ENCODE peak calls at places on chromosomes 7 and 10, in nine cellular contexts. One of them, this sample, is unnamed.

GRCh38 chr7:129799350-129799955 is 153.3 kb downstream of the UBE2H start:
- DNase-seq in RWPE1: no peak
- DNase-seq in mammary epithelial cell: no peak
- DNase-seq in endothelial cell: no peak
- DNase-seq in H9: no peak
- DNase-seq in pancreas: no peak
- DNase-seq in progenitor cell of endocrine pancreas: no peak
- DNase-seq in HCT116: no peak
- DNase-seq in epithelial cell of esophagus: no peak
- DNase-seq in this sample: no peak

GRCh38 chr7:152865461-152865860 is 105.9 kb downstream of the ACTR3B start:
- DNase-seq in H9: no peak
- DNase-seq in HCT116: no peak
- DNase-seq in pancreas: no peak
- DNase-seq in endothelial cell: no peak
- DNase-seq in mammary epithelial cell: no peak
- DNase-seq in progenitor cell of endocrine pancreas: no peak
- DNase-seq in RWPE1: no peak
- DNase-seq in epithelial cell of esophagus: no peak
- DNase-seq in this sample: no peak

GRCh38 chr10:69663548-69663947 is 33.5 kb downstream of the FAM241B start:
- DNase-seq in mammary epithelial cell: no peak
- DNase-seq in progenitor cell of endocrine pancreas: no peak
- DNase-seq in RWPE1: no peak
- DNase-seq in endothelial cell: peak; percentile 66
- DNase-seq in pancreas: no peak
- DNase-seq in epithelial cell of esophagus: no peak
- DNase-seq in HCT116: no peak
- DNase-seq in H9: peak; percentile 73
- DNase-seq in this sample: peak; percentile 67

GRCh38 chr7:151859111-151859947 is 17.6 kb downstream of the PRKAG2 start:
- DNase-seq in RWPE1: no peak
- DNase-seq in epithelial cell of esophagus: peak; percentile 9
- DNase-seq in H9: no peak
- DNase-seq in HCT116: no peak
- DNase-seq in progenitor cell of endocrine pancreas: no peak
- DNase-seq in endothelial cell: no peak
- DNase-seq in mammary epithelial cell: no peak
- DNase-seq in pancreas: peak; percentile 64
- DNase-seq in this sample: no peak

GRCh38 chr7:97116308-97116707 is 1.2 kb upstream of the SDHAF3 start:
- DNase-seq in progenitor cell of endocrine pancreas: no peak
- DNase-seq in mammary epithelial cell: no peak
- DNase-seq in HCT116: no peak
- DNase-seq in pancreas: no peak
- DNase-seq in RWPE1: no peak
- DNase-seq in epithelial cell of esophagus: no peak
- DNase-seq in endothelial cell: no peak
- DNase-seq in H9: no peak
- DNase-seq in this sample: no peak

GRCh38 chr10:113520606-113521481 is 32.0 kb upstream of the HABP2 start:
- DNase-seq in RWPE1: peak; percentile 77
- DNase-seq in HCT116: peak; percentile 75
- DNase-seq in H9: peak; percentile 75
- DNase-seq in epithelial cell of esophagus: peak; percentile 77
- DNase-seq in pancreas: no peak
- DNase-seq in progenitor cell of endocrine pancreas: peak; percentile 44
- DNase-seq in mammary epithelial cell: peak; percentile 48
- DNase-seq in endothelial cell: peak; percentile 71
- DNase-seq in this sample: peak; percentile 65

GRCh38 chr10:43194861-43195260 is 56.6 kb downstream of the CSGALNACT2 start:
- DNase-seq in mammary epithelial cell: no peak
- DNase-seq in epithelial cell of esophagus: no peak
- DNase-seq in HCT116: no peak
- DNase-seq in RWPE1: no peak
- DNase-seq in pancreas: no peak
- DNase-seq in H9: no peak
- DNase-seq in endothelial cell: no peak
- DNase-seq in progenitor cell of endocrine pancreas: no peak
- DNase-seq in this sample: peak; percentile 14

GRCh38 chr10:16856567-16856966 is 39.3 kb upstream of the RSU1 start:
- DNase-seq in RWPE1: no peak
- DNase-seq in pancreas: no peak
- DNase-seq in epithelial cell of esophagus: no peak
- DNase-seq in progenitor cell of endocrine pancreas: no peak
- DNase-seq in mammary epithelial cell: peak; percentile 9
- DNase-seq in HCT116: no peak
- DNase-seq in endothelial cell: peak; percentile 19
- DNase-seq in H9: no peak
- DNase-seq in this sample: no peak

GRCh38 chr10:129971381-129972144 is 7.5 kb upstream of the EBF3 start:
- DNase-seq in H9: peak; percentile 64
- DNase-seq in epithelial cell of esophagus: peak; percentile 56
- DNase-seq in progenitor cell of endocrine pancreas: peak; percentile 53
- DNase-seq in HCT116: no peak
- DNase-seq in pancreas: peak; percentile 85
- DNase-seq in mammary epithelial cell: no peak
- DNase-seq in RWPE1: peak; percentile 72
- DNase-seq in endothelial cell: peak; percentile 78
- DNase-seq in this sample: peak; percentile 86

GRCh38 chr7:149736478-149737360 is 36.7 kb downstream of the ZNF467 start:
- DNase-seq in H9: no peak
- DNase-seq in pancreas: no peak
- DNase-seq in epithelial cell of esophagus: no peak
- DNase-seq in mammary epithelial cell: no peak
- DNase-seq in endothelial cell: no peak
- DNase-seq in RWPE1: no peak
- DNase-seq in HCT116: no peak
- DNase-seq in progenitor cell of endocrine pancreas: no peak
- DNase-seq in this sample: no peak

GRCh38 chr10:78309536-78310237 is 276.0 kb downstream of the RPS24 start:
- DNase-seq in pancreas: no peak
- DNase-seq in RWPE1: no peak
- DNase-seq in HCT116: no peak
- DNase-seq in endothelial cell: no peak
- DNase-seq in progenitor cell of endocrine pancreas: no peak
- DNase-seq in epithelial cell of esophagus: no peak
- DNase-seq in H9: no peak
- DNase-seq in mammary epithelial cell: no peak
- DNase-seq in this sample: no peak

GRCh38 chr10:24894309-24894708 is 58.1 kb downstream of the PRTFDC1 start:
- DNase-seq in HCT116: no peak
- DNase-seq in mammary epithelial cell: no peak
- DNase-seq in H9: no peak
- DNase-seq in endothelial cell: no peak
- DNase-seq in progenitor cell of endocrine pancreas: no peak
- DNase-seq in epithelial cell of esophagus: no peak
- DNase-seq in RWPE1: no peak
- DNase-seq in pancreas: no peak
- DNase-seq in this sample: no peak

GRCh38 chr7:45325378-45325777 is 167.8 kb downstream of the RAMP3 start:
- DNase-seq in RWPE1: no peak
- DNase-seq in epithelial cell of esophagus: no peak
- DNase-seq in mammary epithelial cell: no peak
- DNase-seq in pancreas: no peak
- DNase-seq in HCT116: no peak
- DNase-seq in H9: no peak
- DNase-seq in progenitor cell of endocrine pancreas: no peak
- DNase-seq in endothelial cell: no peak
- DNase-seq in this sample: no peak

GRCh38 chr10:87761892-87762291 is 56.1 kb downstream of the ATAD1 start:
- DNase-seq in endothelial cell: no peak
- DNase-seq in RWPE1: peak; percentile 52
- DNase-seq in pancreas: no peak
- DNase-seq in progenitor cell of endocrine pancreas: no peak
- DNase-seq in mammary epithelial cell: peak; percentile 83
- DNase-seq in HCT116: peak; percentile 40
- DNase-seq in H9: no peak
- DNase-seq in epithelial cell of esophagus: peak; percentile 90
- DNase-seq in this sample: no peak

DNA sequence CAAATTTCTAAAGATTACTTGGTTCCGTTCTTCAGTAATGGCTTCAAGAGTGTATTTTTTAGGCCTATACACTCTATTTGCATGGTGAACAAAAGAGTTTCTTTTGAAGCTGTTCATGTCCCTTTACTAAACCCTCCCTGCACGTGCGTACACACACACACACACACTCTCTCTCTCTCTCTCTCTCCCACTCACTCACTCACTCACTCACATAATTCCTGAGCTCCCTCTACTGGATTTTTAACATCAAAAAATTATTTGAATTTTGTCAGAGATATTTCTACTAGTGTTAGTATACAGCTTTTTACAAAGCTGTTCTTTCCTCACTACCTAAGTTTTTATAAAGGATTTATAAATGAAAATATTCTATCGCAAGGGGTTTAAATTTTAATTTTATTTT is 85.9 kb downstream of the UBE3C start:
- DNase-seq in mammary epithelial cell: no peak
- DNase-seq in endothelial cell: no peak
- DNase-seq in pancreas: no peak
- DNase-seq in epithelial cell of esophagus: peak; percentile 10
- DNase-seq in H9: no peak
- DNase-seq in HCT116: no peak
- DNase-seq in progenitor cell of endocrine pancreas: no peak
- DNase-seq in RWPE1: no peak
- DNase-seq in this sample: no peak
- TF ChIP-seq CTCF in mammary epithelial cell: peak; percentile 27
- TF ChIP-seq CTCF in endothelial cell: no peak
- TF ChIP-seq CTCF in pancreas: no peak
- TF ChIP-seq CTCF in epithelial cell of esophagus: no peak
- TF ChIP-seq CTCF in H9: no peak
- TF ChIP-seq CTCF in HCT116: no peak
- TF ChIP-seq CTCF in progenitor cell of endocrine pancreas: no peak
- TF ChIP-seq CTCF in RWPE1: peak; percentile 6
- TF ChIP-seq CTCF in this sample: no peak

DNA sequence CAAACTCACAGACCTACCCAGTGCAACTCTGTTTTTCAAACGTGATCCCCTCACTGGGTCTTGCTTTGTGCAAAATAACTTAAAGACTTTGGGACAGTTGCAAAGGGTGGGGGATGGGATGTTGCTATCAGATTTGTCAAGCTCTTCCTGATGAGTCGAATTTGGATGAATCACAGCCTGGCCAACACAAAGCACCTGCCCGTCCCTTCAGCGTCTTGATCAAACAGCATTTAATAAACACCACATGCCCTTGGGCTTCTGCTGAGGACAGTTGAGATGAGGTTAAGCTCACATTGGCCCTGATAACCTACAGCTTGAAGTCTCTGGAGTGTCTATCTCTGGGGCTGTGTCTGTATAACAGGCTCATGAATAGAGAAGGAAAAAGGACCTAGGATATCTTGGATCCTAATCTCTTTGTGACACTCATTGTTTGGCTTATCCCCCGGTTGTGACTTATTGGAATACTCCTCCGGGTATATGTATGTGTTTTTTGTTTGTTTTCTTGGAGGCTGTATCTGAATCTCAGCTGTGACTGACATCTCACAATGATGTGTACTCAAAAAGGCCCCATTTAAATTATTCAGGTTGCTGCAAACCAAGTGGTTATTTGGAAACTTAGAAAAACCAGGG is 132.6 kb upstream of the NAMPT start:
- DNase-seq in epithelial cell of esophagus: peak; percentile 89
- DNase-seq in pancreas: no peak
- DNase-seq in progenitor cell of endocrine pancreas: no peak
- DNase-seq in RWPE1: peak; percentile 29
- DNase-seq in mammary epithelial cell: peak; percentile 51
- DNase-seq in endothelial cell: no peak
- DNase-seq in H9: no peak
- DNase-seq in HCT116: no peak
- DNase-seq in this sample: no peak
- TF ChIP-seq CTCF in epithelial cell of esophagus: no peak
- TF ChIP-seq CTCF in pancreas: no peak
- TF ChIP-seq CTCF in progenitor cell of endocrine pancreas: no peak
- TF ChIP-seq CTCF in RWPE1: no peak
- TF ChIP-seq CTCF in mammary epithelial cell: no peak
- TF ChIP-seq CTCF in endothelial cell: no peak
- TF ChIP-seq CTCF in H9: no peak
- TF ChIP-seq CTCF in HCT116: no peak
- TF ChIP-seq CTCF in this sample: no peak

DNA sequence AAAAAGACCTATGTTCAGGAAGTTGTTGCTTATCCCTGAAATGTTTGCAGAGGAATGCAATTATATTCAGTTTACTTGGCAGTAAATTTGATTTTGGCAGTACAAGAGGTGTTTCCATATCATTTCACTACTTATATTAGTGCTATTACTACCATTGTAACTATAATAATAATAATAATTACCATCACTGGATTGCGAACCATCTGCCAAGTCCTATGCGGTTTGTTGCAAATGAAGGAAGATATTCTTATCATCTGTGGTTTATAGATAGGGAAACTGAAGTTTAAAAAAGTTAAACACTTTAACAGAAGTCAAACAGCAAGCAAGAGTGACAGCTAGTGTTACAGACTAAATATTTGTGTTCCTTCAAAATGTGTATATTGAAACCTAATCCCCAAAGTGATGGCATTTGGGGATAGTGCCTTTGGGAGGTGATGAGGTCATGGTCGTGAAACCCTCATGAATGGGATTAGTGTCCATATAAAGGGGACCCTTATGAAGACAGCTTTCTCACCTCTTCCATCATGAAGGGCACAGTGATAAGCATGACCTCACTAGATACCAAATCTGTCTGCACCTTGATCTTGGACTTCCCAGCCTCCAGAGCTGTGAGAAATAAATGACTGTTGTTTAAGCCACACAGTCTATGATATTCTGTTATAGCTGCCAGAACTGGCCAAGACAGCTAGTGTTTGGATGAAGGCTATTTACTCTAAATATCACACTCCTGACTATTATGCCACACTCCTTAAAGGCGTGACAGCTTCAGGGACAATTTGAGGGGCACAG is 235.9 kb upstream of the TMEM72 start:
- DNase-seq in epithelial cell of esophagus: no peak
- DNase-seq in endothelial cell: no peak
- DNase-seq in HCT116: no peak
- DNase-seq in progenitor cell of endocrine pancreas: no peak
- DNase-seq in pancreas: no peak
- DNase-seq in H9: no peak
- DNase-seq in mammary epithelial cell: no peak
- DNase-seq in RWPE1: no peak
- DNase-seq in this sample: no peak
- TF ChIP-seq CTCF in epithelial cell of esophagus: no peak
- TF ChIP-seq CTCF in endothelial cell: no peak
- TF ChIP-seq CTCF in HCT116: no peak
- TF ChIP-seq CTCF in progenitor cell of endocrine pancreas: no peak
- TF ChIP-seq CTCF in pancreas: no peak
- TF ChIP-seq CTCF in H9: no peak
- TF ChIP-seq CTCF in mammary epithelial cell: no peak
- TF ChIP-seq CTCF in RWPE1: no peak
- TF ChIP-seq CTCF in this sample: no peak

GRCh38 chr7:139109188-139109982 is at the start of gene ZC3HAV1:
- DNase-seq in progenitor cell of endocrine pancreas: peak; percentile 53
- DNase-seq in HCT116: peak; percentile 50
- DNase-seq in H9: peak; percentile 75
- DNase-seq in mammary epithelial cell: peak; percentile 86
- DNase-seq in pancreas: peak; percentile 89
- DNase-seq in endothelial cell: peak; percentile 68
- DNase-seq in RWPE1: peak; percentile 84
- DNase-seq in epithelial cell of esophagus: peak; percentile 75
- DNase-seq in this sample: peak; percentile 66
- TF ChIP-seq CTCF in progenitor cell of endocrine pancreas: peak; percentile 41
- TF ChIP-seq CTCF in HCT116: no peak
- TF ChIP-seq CTCF in H9: peak; percentile 37
- TF ChIP-seq CTCF in mammary epithelial cell: no peak
- TF ChIP-seq CTCF in pancreas: no peak
- TF ChIP-seq CTCF in endothelial cell: no peak
- TF ChIP-seq CTCF in RWPE1: no peak
- TF ChIP-seq CTCF in epithelial cell of esophagus: peak; percentile 5
- TF ChIP-seq CTCF in this sample: peak; percentile 22

GRCh38 chr10:5199398-5199797 is 2.8 kb downstream of the AKR1C4 start:
- DNase-seq in endothelial cell: peak; percentile 4
- DNase-seq in RWPE1: no peak
- DNase-seq in progenitor cell of endocrine pancreas: no peak
- DNase-seq in H9: peak; percentile 51
- DNase-seq in pancreas: no peak
- DNase-seq in HCT116: no peak
- DNase-seq in mammary epithelial cell: no peak
- DNase-seq in epithelial cell of esophagus: no peak
- DNase-seq in this sample: no peak
- TF ChIP-seq CTCF in endothelial cell: no peak
- TF ChIP-seq CTCF in RWPE1: no peak
- TF ChIP-seq CTCF in progenitor cell of endocrine pancreas: no peak
- TF ChIP-seq CTCF in H9: peak; percentile 44
- TF ChIP-seq CTCF in pancreas: no peak
- TF ChIP-seq CTCF in HCT116: no peak
- TF ChIP-seq CTCF in mammary epithelial cell: no peak
- TF ChIP-seq CTCF in epithelial cell of esophagus: no peak
- TF ChIP-seq CTCF in this sample: no peak